ENCODE peak calls at places on chromosomes 6 and 20, in seven cellular contexts. P is HepG2, D is HCT116, M is H1, R is GM12878, U is K562, X is SK-N-SH. E is an unnamed sample.

GRCh38 chr20:44166477-44166876 is 20.5 kb downstream of the JPH2 start:
- DNase-seq in X (no peak), D (no peak), R (no peak), M (no peak), U (no peak), P (no peak), E (peak; percentile 91)

GRCh38 chr6:12148841-12149240 is 136.7 kb downstream of the HIVEP1 start:
- DNase-seq in R (no peak), P (no peak), M (no peak), D (no peak), U (no peak), X (no peak), E (no peak)

GRCh38 chr6:167748458-167749379 is 78.0 kb upstream of the AFDN start:
- DNase-seq in X (peak; percentile 57), M (no peak), P (no peak), D (no peak), U (no peak), R (no peak), E (no peak)

GRCh38 chr6:86355271-86355670 is 582.1 kb upstream of the HTR1E start:
- DNase-seq in R (no peak), P (no peak), M (no peak), U (no peak), D (no peak), X (no peak), E (no peak)

GRCh38 chr6:141848029-141848890 is 284.5 kb upstream of the GJE1 start:
- DNase-seq in U (no peak), R (no peak), M (no peak), P (no peak), X (no peak), D (no peak), E (no peak)

GRCh38 chr6:29653452-29654038 is 3.3 kb upstream of the MOG start:
- DNase-seq in R (no peak), P (peak; percentile 69), D (peak; percentile 74), U (peak; percentile 81), M (no peak), X (peak; percentile 62), E (peak; percentile 43)

GRCh38 chr6:28947831-28948270 is 24.1 kb upstream of the TRIM27 start:
- DNase-seq in M (peak; percentile 10), U (no peak), D (no peak), X (no peak), R (no peak), P (peak; percentile 94), E (no peak)

GRCh38 chr6:33490198-33490597 is 35.8 kb downstream of the ZBTB9 start:
- DNase-seq in D (no peak), M (no peak), P (no peak), X (no peak), U (no peak), R (no peak), E (no peak)

GRCh38 chr6:2546941-2547716 is 203.6 kb downstream of the MYLK4 start:
- DNase-seq in M (no peak), P (no peak), X (no peak), U (no peak), D (no peak), R (no peak), E (no peak)

GRCh38 chr20:51497542-51498467 is 44.7 kb downstream of the NFATC2 start:
- DNase-seq in R (peak; percentile 26), D (no peak), M (no peak), X (no peak), P (no peak), U (no peak), E (no peak)

GRCh38 chr6:109306733-109307132 is 75.5 kb downstream of the CD164 start:
- DNase-seq in X (no peak), P (no peak), U (peak; percentile 38), R (no peak), D (no peak), M (no peak), E (no peak)

GRCh38 chr6:23170044-23170443 is 600.7 kb downstream of the HDGFL1 start:
- DNase-seq in P (no peak), D (no peak), R (no peak), M (no peak), X (no peak), U (no peak), E (no peak)

GRCh38 chr6:145809211-145809610 is 5.4 kb downstream of the FBXO30 start:
- DNase-seq in X (no peak), P (no peak), R (no peak), D (no peak), M (no peak), U (no peak), E (no peak)

GRCh38 chr6:146240307-146240706 is 211.4 kb downstream of the GRM1 start:
- DNase-seq in R (no peak), X (no peak), M (no peak), U (no peak), P (no peak), D (no peak), E (no peak)

GRCh38 chr6:36679043-36679821 is 718 bp downstream of the CDKN1A start:
- DNase-seq in U (peak; percentile 62), R (no peak), X (peak; percentile 68), P (peak; percentile 50), D (no peak), M (peak; percentile 75), E (peak; percentile 59)

GRCh38 chr20:57062241-57062640 is 204.2 kb downstream of the BMP7 start:
- DNase-seq in D (no peak), P (no peak), X (no peak), R (no peak), M (no peak), U (no peak), E (no peak)

GRCh38 chr6:170444056-170444505 is 109.0 kb downstream of the PSMB1 start:
- DNase-seq in D (no peak), P (no peak), X (peak; percentile 8), R (no peak), M (no peak), U (no peak), E (no peak)

GRCh38 chr20:22977047-22977785 is 57.9 kb upstream of the SSTR4 start:
- DNase-seq in R (no peak), M (no peak), D (no peak), X (no peak), U (no peak), P (no peak), E (no peak)

GRCh38 chr6:165401092-165401491 is 91.7 kb upstream of the C6orf118 start:
- DNase-seq in X (no peak), R (no peak), M (no peak), P (no peak), D (no peak), U (no peak), E (no peak)

GRCh38 chr20:4585758-4586157 is 136.0 kb upstream of the PRND start:
- DNase-seq in D (no peak), R (no peak), P (no peak), U (no peak), M (no peak), X (no peak), E (no peak)

GRCh38 chr20:26243731-26244130 is 547.1 kb upstream of the ZNF337 start:
- DNase-seq in M (no peak), D (no peak), R (no peak), P (no peak), X (no peak), U (no peak), E (no peak)

GRCh38 chr6:55562318-55562717 is 16.7 kb downstream of the HMGCLL1 start:
- DNase-seq in P (no peak), D (no peak), M (no peak), R (no peak), X (no peak), U (no peak), E (no peak)

GRCh38 chr6:24458937-24459336 is 30.4 kb downstream of the GPLD1 start:
- DNase-seq in P (no peak), D (no peak), U (no peak), R (no peak), X (no peak), M (no peak), E (no peak)

GRCh38 chr6:45743028-45743615 is 272.5 kb downstream of the CLIC5 start:
- DNase-seq in R (no peak), X (no peak), M (no peak), P (peak; percentile 57), D (no peak), U (no peak), E (no peak)

GRCh38 chr6:44598679-44599078 is 211.2 kb downstream of the CDC5L start:
- DNase-seq in M (peak; percentile 32), U (no peak), X (no peak), P (no peak), D (no peak), R (no peak), E (no peak)

GRCh38 chr6:44590471-44590870 is 203.0 kb downstream of the CDC5L start:
- DNase-seq in D (no peak), P (no peak), U (no peak), M (no peak), R (no peak), X (no peak), E (no peak)

GRCh38 chr6:44593539-44593944 is 206.0 kb downstream of the CDC5L start:
- DNase-seq in M (peak; percentile 82), X (peak; percentile 63), R (peak; percentile 7), P (peak; percentile 68), U (peak; percentile 63), D (peak; percentile 54), E (peak; percentile 16)

DNA sequence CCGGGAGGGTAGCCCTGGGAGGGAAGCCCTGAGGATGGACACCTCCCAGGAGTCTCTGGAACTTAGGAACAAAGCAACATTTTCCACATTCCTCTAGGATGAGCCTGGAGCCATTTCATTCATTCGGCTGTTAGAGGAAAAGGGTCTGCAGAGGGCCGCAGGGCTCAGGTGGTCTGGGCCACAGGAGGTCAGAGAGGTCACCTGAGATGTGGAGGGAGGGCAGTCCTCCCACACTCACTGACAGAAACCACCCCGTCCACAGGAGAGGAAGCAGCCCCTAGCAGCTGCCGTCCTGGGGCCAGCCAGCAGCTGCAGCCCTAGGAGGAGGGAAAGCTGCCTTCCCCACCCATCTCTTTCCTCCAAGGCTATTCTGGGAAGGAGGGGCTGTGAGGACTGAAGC is 207.0 kb downstream of the CDC5L start:
- DNase-seq in X (no peak), R (no peak), U (no peak), M (no peak), D (no peak), P (no peak), E (no peak)
- TF ChIP-seq JUND in X (no peak), R (no peak), U (no peak), M (no peak), D (no peak), P (no peak), E (no peak)

GRCh38 chr20:48286571-48287551 is 501.6 kb upstream of the SULF2 start:
- DNase-seq in P (peak; percentile 63), D (no peak), M (no peak), X (peak; percentile 37), R (no peak), U (no peak), E (no peak)
- TF ChIP-seq JUND in P (no peak), D (no peak), M (no peak), X (no peak), R (no peak), U (no peak), E (no peak)

GRCh38 chr20:58256842-58257241 is 28.4 kb upstream of the ANKRD60 start:
- DNase-seq in R (no peak), U (no peak), P (no peak), X (no peak), D (no peak), M (no peak), E (no peak)
- TF ChIP-seq JUND in R (no peak), U (no peak), P (no peak), X (no peak), D (no peak), M (no peak), E (no peak)

DNA sequence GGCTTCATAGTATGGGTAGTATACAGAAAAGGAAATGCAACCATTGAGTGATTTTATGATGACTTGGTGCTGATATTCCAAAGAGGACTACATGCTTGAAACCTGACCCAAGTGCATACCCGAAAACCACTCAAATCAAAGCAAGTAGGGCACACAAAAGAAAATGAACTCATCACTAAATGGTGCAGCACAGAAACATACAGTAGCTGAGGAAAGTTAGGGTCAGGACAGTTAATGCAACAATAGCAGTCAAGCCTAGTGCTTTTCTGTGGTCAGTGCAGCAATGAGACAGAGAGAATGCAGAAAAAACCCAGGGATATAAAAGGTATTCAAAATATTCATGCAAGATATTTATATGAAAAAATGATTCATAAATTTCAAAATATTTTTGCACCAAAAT is 711.1 kb downstream of the EPHA7 start:
- DNase-seq in R (no peak), D (no peak), P (no peak), X (no peak), M (no peak), U (no peak), E (no peak)
- TF ChIP-seq JUND in R (no peak), D (no peak), P (no peak), X (no peak), M (no peak), U (no peak), E (no peak)